ENCODE peak calls at places on chromosome 18, in five cellular contexts. S is breast epithelium, N is PC-9, B is T-helper 17 cell, A is NCI-H526 treated with DMSO at 0.1 percent for 48 hours. D is an unnamed sample.

GRCh38 chr18:22974707-22975106 is 41.6 kb downstream of the RBBP8 start:
- DNase-seq in N (no peak), B (no peak), S (no peak), A (no peak), D (no peak)

GRCh38 chr18:46411862-46412690 is 244.9 kb downstream of the LOXHD1 start:
- DNase-seq in A (no peak), B (no peak), S (peak; percentile 58), N (peak; percentile 23), D (no peak)

GRCh38 chr18:1846640-1847039 is 724.7 kb downstream of the METTL4 start:
- DNase-seq in S (no peak), B (no peak), N (no peak), A (no peak), D (no peak)

GRCh38 chr18:23209796-23210195 is 74.5 kb downstream of the CABLES1 start:
- DNase-seq in B (no peak), N (no peak), A (no peak), S (no peak), D (no peak)

GRCh38 chr18:3667255-3668137 is 217.5 kb downstream of the TGIF1 start:
- DNase-seq in A (no peak), S (no peak), B (no peak), N (no peak), D (no peak)

GRCh38 chr18:55912919-55913318 is 324.9 kb upstream of the TCF4 start:
- DNase-seq in A (no peak), B (no peak), N (no peak), S (no peak), D (no peak)

GRCh38 chr18:74796928-74797576 is 199.4 kb downstream of the ZNF407 start:
- DNase-seq in N (no peak), A (peak; percentile 69), S (no peak), B (no peak), D (no peak)

GRCh38 chr18:3321133-3321812 is 59.3 kb downstream of the MYL12B start:
- DNase-seq in N (peak; percentile 88), A (no peak), B (no peak), S (no peak), D (no peak)

GRCh38 chr18:25560369-25560768 is 208.4 kb upstream of the ZNF521 start:
- DNase-seq in N (no peak), B (no peak), S (peak; percentile 21), A (no peak), D (no peak)

GRCh38 chr18:32271649-32272324 is 81.9 kb downstream of the MEP1B start:
- DNase-seq in N (peak; percentile 12), A (peak; percentile 21), S (no peak), B (no peak), D (no peak)

GRCh38 chr18:2958819-2959298 is 54.1 kb downstream of the LPIN2 start:
- DNase-seq in S (peak; percentile 31), A (no peak), N (no peak), B (no peak), D (no peak)

GRCh38 chr18:9334351-9335254 is at the start of gene TWSG1:
- DNase-seq in N (peak; percentile 97), A (peak; percentile 75), S (peak; percentile 75), B (peak; percentile 93), D (peak; percentile 95)

GRCh38 chr18:48042431-48042830 is 112.0 kb upstream of the SMAD2 start:
- DNase-seq in B (no peak), S (no peak), N (no peak), A (no peak), D (no peak)

GRCh38 chr18:3330622-3331021 is 68.7 kb downstream of the MYL12B start:
- DNase-seq in B (no peak), N (peak; percentile 47), S (no peak), A (peak; percentile 90), D (no peak)

GRCh38 chr18:41371718-41372117 is 583.3 kb upstream of the PIK3C3 start:
- DNase-seq in S (no peak), A (no peak), N (no peak), B (no peak), D (no peak)

GRCh38 chr18:10020176-10020575 is 106.4 kb downstream of the VAPA start:
- DNase-seq in A (no peak), N (no peak), B (no peak), S (no peak), D (no peak)

GRCh38 chr18:79887181-79888000 is 64.1 kb downstream of the SLC66A2 start:
- DNase-seq in S (no peak), A (no peak), B (no peak), N (no peak), D (peak; percentile 47)

GRCh38 chr18:21456428-21457178 is 143.9 kb downstream of the ESCO1 start:
- DNase-seq in A (no peak), S (no peak), B (no peak), N (no peak), D (no peak)

GRCh38 chr18:74316257-74317180 is 880 bp downstream of the C18orf63 start:
- DNase-seq in N (peak; percentile 60), S (peak; percentile 29), A (no peak), B (no peak), D (no peak)